ENCODE peak calls at places on chromosome 17, in eight cellular contexts. One of them, this sample, is unnamed.

GRCh38 chr17:17342242-17342945 is 39.2 kb downstream of the NT5M start:
- DNase-seq in choroid plexus epithelial cell: no peak
- DNase-seq in fibroblast of pulmonary artery: no peak
- DNase-seq in sigmoid colon: no peak
- DNase-seq in WERI-Rb-1: no peak
- DNase-seq in OCI-LY7: no peak
- DNase-seq in fibroblast of lung: no peak
- DNase-seq in lower lobe of right lung: no peak
- DNase-seq in this sample: no peak

GRCh38 chr17:75552847-75553552 is 27.5 kb downstream of the LLGL2 start:
- DNase-seq in OCI-LY7: no peak
- DNase-seq in fibroblast of pulmonary artery: peak
- DNase-seq in lower lobe of right lung: no peak
- DNase-seq in sigmoid colon: no peak
- DNase-seq in WERI-Rb-1: no peak
- DNase-seq in choroid plexus epithelial cell: no peak
- DNase-seq in fibroblast of lung: no peak
- DNase-seq in this sample: no peak

GRCh38 chr17:27236710-27237315 is 57.1 kb upstream of the WSB1 start:
- DNase-seq in fibroblast of pulmonary artery: peak
- DNase-seq in sigmoid colon: peak
- DNase-seq in lower lobe of right lung: no peak
- DNase-seq in WERI-Rb-1: peak
- DNase-seq in OCI-LY7: peak
- DNase-seq in fibroblast of lung: peak
- DNase-seq in choroid plexus epithelial cell: peak
- DNase-seq in this sample: peak

GRCh38 chr17:59427996-59428395 is 96.5 kb downstream of the YPEL2 start:
- DNase-seq in lower lobe of right lung: no peak
- DNase-seq in choroid plexus epithelial cell: peak
- DNase-seq in sigmoid colon: peak
- DNase-seq in fibroblast of lung: no peak
- DNase-seq in fibroblast of pulmonary artery: peak
- DNase-seq in WERI-Rb-1: no peak
- DNase-seq in OCI-LY7: no peak
- DNase-seq in this sample: no peak

GRCh38 chr17:51722994-51723393 is 435.5 kb downstream of the CA10 start:
- DNase-seq in lower lobe of right lung: no peak
- DNase-seq in WERI-Rb-1: no peak
- DNase-seq in fibroblast of lung: no peak
- DNase-seq in OCI-LY7: no peak
- DNase-seq in choroid plexus epithelial cell: no peak
- DNase-seq in fibroblast of pulmonary artery: no peak
- DNase-seq in sigmoid colon: no peak
- DNase-seq in this sample: no peak

GRCh38 chr17:74691151-74691550 is 21.6 kb downstream of the CD300LF start:
- DNase-seq in lower lobe of right lung: no peak
- DNase-seq in OCI-LY7: no peak
- DNase-seq in sigmoid colon: peak
- DNase-seq in fibroblast of pulmonary artery: no peak
- DNase-seq in choroid plexus epithelial cell: no peak
- DNase-seq in fibroblast of lung: no peak
- DNase-seq in WERI-Rb-1: peak
- DNase-seq in this sample: no peak

GRCh38 chr17:48539177-48539576 is 5.7 kb downstream of the HOXB2 start:
- DNase-seq in OCI-LY7: no peak
- DNase-seq in choroid plexus epithelial cell: no peak
- DNase-seq in fibroblast of lung: peak
- DNase-seq in lower lobe of right lung: no peak
- DNase-seq in WERI-Rb-1: no peak
- DNase-seq in sigmoid colon: no peak
- DNase-seq in fibroblast of pulmonary artery: peak
- DNase-seq in this sample: no peak

GRCh38 chr17:79497949-79498348 is 112.9 kb downstream of the RBFOX3 start:
- DNase-seq in choroid plexus epithelial cell: no peak
- DNase-seq in sigmoid colon: no peak
- DNase-seq in OCI-LY7: no peak
- DNase-seq in lower lobe of right lung: no peak
- DNase-seq in WERI-Rb-1: no peak
- DNase-seq in fibroblast of lung: no peak
- DNase-seq in fibroblast of pulmonary artery: no peak
- DNase-seq in this sample: no peak

GRCh38 chr17:49299996-49300395 is 62.1 kb downstream of the ZNF652 start:
- DNase-seq in fibroblast of lung: no peak
- DNase-seq in lower lobe of right lung: no peak
- DNase-seq in sigmoid colon: no peak
- DNase-seq in choroid plexus epithelial cell: no peak
- DNase-seq in OCI-LY7: no peak
- DNase-seq in fibroblast of pulmonary artery: no peak
- DNase-seq in WERI-Rb-1: no peak
- DNase-seq in this sample: no peak

GRCh38 chr17:2593846-2594656 is 597 bp downstream of the PAFAH1B1 start:
- DNase-seq in fibroblast of lung: peak
- DNase-seq in fibroblast of pulmonary artery: peak
- DNase-seq in OCI-LY7: peak
- DNase-seq in sigmoid colon: peak
- DNase-seq in lower lobe of right lung: peak
- DNase-seq in choroid plexus epithelial cell: peak
- DNase-seq in WERI-Rb-1: peak
- DNase-seq in this sample: peak

GRCh38 chr17:2594657-2595085 is 1.2 kb downstream of the PAFAH1B1 start:
- DNase-seq in OCI-LY7: no peak
- DNase-seq in fibroblast of pulmonary artery: no peak
- DNase-seq in choroid plexus epithelial cell: no peak
- DNase-seq in sigmoid colon: no peak
- DNase-seq in WERI-Rb-1: no peak
- DNase-seq in lower lobe of right lung: no peak
- DNase-seq in fibroblast of lung: no peak
- DNase-seq in this sample: no peak

GRCh38 chr17:2591040-2591640 is 2.3 kb upstream of the PAFAH1B1 start:
- DNase-seq in choroid plexus epithelial cell: no peak
- DNase-seq in WERI-Rb-1: no peak
- DNase-seq in fibroblast of lung: no peak
- DNase-seq in sigmoid colon: no peak
- DNase-seq in lower lobe of right lung: no peak
- DNase-seq in OCI-LY7: no peak
- DNase-seq in fibroblast of pulmonary artery: no peak
- DNase-seq in this sample: no peak

GRCh38 chr17:2595200-2595599 is 1.7 kb downstream of the PAFAH1B1 start:
- DNase-seq in lower lobe of right lung: no peak
- DNase-seq in choroid plexus epithelial cell: no peak
- DNase-seq in fibroblast of lung: no peak
- DNase-seq in WERI-Rb-1: no peak
- DNase-seq in OCI-LY7: peak
- DNase-seq in fibroblast of pulmonary artery: no peak
- DNase-seq in sigmoid colon: no peak
- DNase-seq in this sample: no peak

GRCh38 chr17:2592974-2593845 is at the start of gene PAFAH1B1:
- DNase-seq in WERI-Rb-1: peak
- DNase-seq in sigmoid colon: peak
- DNase-seq in fibroblast of pulmonary artery: peak
- DNase-seq in lower lobe of right lung: peak
- DNase-seq in fibroblast of lung: peak
- DNase-seq in OCI-LY7: peak
- DNase-seq in choroid plexus epithelial cell: peak
- DNase-seq in this sample: peak
- TF ChIP-seq CTCF in WERI-Rb-1: no peak
- TF ChIP-seq CTCF in sigmoid colon: no peak
- TF ChIP-seq CTCF in fibroblast of pulmonary artery: no peak
- TF ChIP-seq CTCF in lower lobe of right lung: peak
- TF ChIP-seq CTCF in fibroblast of lung: peak
- TF ChIP-seq CTCF in OCI-LY7: peak
- TF ChIP-seq CTCF in choroid plexus epithelial cell: no peak
- TF ChIP-seq CTCF in this sample: no peak

GRCh38 chr17:66299721-66300120 is 2.7 kb upstream of the PRKCA start:
- DNase-seq in fibroblast of pulmonary artery: peak
- DNase-seq in OCI-LY7: no peak
- DNase-seq in lower lobe of right lung: no peak
- DNase-seq in sigmoid colon: no peak
- DNase-seq in WERI-Rb-1: no peak
- DNase-seq in fibroblast of lung: peak
- DNase-seq in choroid plexus epithelial cell: no peak
- DNase-seq in this sample: no peak

GRCh38 chr17:66302761-66303626 is 581 bp downstream of the PRKCA start:
- DNase-seq in OCI-LY7: peak
- DNase-seq in lower lobe of right lung: peak
- DNase-seq in fibroblast of pulmonary artery: peak
- DNase-seq in sigmoid colon: peak
- DNase-seq in WERI-Rb-1: peak
- DNase-seq in choroid plexus epithelial cell: peak
- DNase-seq in fibroblast of lung: peak
- DNase-seq in this sample: no peak

GRCh38 chr17:66301864-66302741 is at the start of gene PRKCA:
- DNase-seq in sigmoid colon: peak
- DNase-seq in fibroblast of pulmonary artery: peak
- DNase-seq in choroid plexus epithelial cell: peak
- DNase-seq in OCI-LY7: peak
- DNase-seq in WERI-Rb-1: peak
- DNase-seq in lower lobe of right lung: peak
- DNase-seq in fibroblast of lung: peak
- DNase-seq in this sample: no peak

GRCh38 chr17:66301418-66301863 is 972 bp upstream of the PRKCA start:
- DNase-seq in sigmoid colon: no peak
- DNase-seq in WERI-Rb-1: no peak
- DNase-seq in fibroblast of lung: no peak
- DNase-seq in OCI-LY7: peak
- DNase-seq in fibroblast of pulmonary artery: no peak
- DNase-seq in lower lobe of right lung: no peak
- DNase-seq in choroid plexus epithelial cell: no peak
- DNase-seq in this sample: no peak

DNA sequence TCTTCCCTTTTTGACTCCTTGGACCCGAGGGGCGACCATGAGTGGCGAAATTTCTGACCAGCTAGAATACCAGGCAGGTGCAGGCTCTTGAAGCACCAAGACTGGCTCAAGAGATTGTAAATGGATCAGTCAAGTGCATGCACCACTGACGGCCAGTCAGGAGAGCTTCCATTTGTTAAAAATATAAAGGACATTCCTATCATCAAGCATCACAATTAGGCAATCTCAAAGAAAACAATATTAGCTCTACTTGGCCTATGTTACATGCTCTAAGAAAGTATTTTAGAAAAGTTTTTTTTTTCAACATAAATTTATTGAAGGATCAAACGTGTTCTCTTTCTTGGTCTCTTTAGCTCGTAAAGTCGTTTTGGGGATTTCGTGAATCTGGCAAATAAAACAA is 1.5 kb upstream of the PRKCA start:
- DNase-seq in OCI-LY7: no peak
- DNase-seq in lower lobe of right lung: no peak
- DNase-seq in fibroblast of pulmonary artery: peak
- DNase-seq in choroid plexus epithelial cell: peak
- DNase-seq in WERI-Rb-1: no peak
- DNase-seq in fibroblast of lung: no peak
- DNase-seq in sigmoid colon: no peak
- DNase-seq in this sample: no peak
- H3K4me3 ChIP-seq in OCI-LY7: peak
- H3K4me3 ChIP-seq in lower lobe of right lung: no peak
- H3K4me3 ChIP-seq in fibroblast of pulmonary artery: no peak
- H3K4me3 ChIP-seq in choroid plexus epithelial cell: no peak
- H3K4me3 ChIP-seq in WERI-Rb-1: no peak
- H3K4me3 ChIP-seq in fibroblast of lung: no peak
- H3K4me3 ChIP-seq in sigmoid colon: peak
- H3K4me3 ChIP-seq in this sample: peak

GRCh38 chr17:44257815-44258750 is 9.9 kb downstream of the SLC4A1 start:
- DNase-seq in WERI-Rb-1: no peak
- DNase-seq in choroid plexus epithelial cell: no peak
- DNase-seq in sigmoid colon: no peak
- DNase-seq in OCI-LY7: no peak
- DNase-seq in fibroblast of pulmonary artery: no peak
- DNase-seq in fibroblast of lung: no peak
- DNase-seq in lower lobe of right lung: no peak
- DNase-seq in this sample: no peak

GRCh38 chr17:44260296-44260695 is 7.6 kb downstream of the SLC4A1 start:
- DNase-seq in fibroblast of lung: no peak
- DNase-seq in OCI-LY7: no peak
- DNase-seq in WERI-Rb-1: no peak
- DNase-seq in fibroblast of pulmonary artery: no peak
- DNase-seq in sigmoid colon: no peak
- DNase-seq in lower lobe of right lung: no peak
- DNase-seq in choroid plexus epithelial cell: no peak
- DNase-seq in this sample: no peak

GRCh38 chr17:44255915-44256314 is 12.0 kb downstream of the SLC4A1 start:
- DNase-seq in choroid plexus epithelial cell: no peak
- DNase-seq in lower lobe of right lung: no peak
- DNase-seq in OCI-LY7: no peak
- DNase-seq in WERI-Rb-1: no peak
- DNase-seq in sigmoid colon: no peak
- DNase-seq in fibroblast of lung: no peak
- DNase-seq in fibroblast of pulmonary artery: no peak
- DNase-seq in this sample: no peak

GRCh38 chr17:44256671-44257070 is 11.3 kb downstream of the SLC4A1 start:
- DNase-seq in WERI-Rb-1: no peak
- DNase-seq in fibroblast of pulmonary artery: no peak
- DNase-seq in lower lobe of right lung: no peak
- DNase-seq in choroid plexus epithelial cell: no peak
- DNase-seq in sigmoid colon: no peak
- DNase-seq in OCI-LY7: no peak
- DNase-seq in fibroblast of lung: no peak
- DNase-seq in this sample: no peak

DNA sequence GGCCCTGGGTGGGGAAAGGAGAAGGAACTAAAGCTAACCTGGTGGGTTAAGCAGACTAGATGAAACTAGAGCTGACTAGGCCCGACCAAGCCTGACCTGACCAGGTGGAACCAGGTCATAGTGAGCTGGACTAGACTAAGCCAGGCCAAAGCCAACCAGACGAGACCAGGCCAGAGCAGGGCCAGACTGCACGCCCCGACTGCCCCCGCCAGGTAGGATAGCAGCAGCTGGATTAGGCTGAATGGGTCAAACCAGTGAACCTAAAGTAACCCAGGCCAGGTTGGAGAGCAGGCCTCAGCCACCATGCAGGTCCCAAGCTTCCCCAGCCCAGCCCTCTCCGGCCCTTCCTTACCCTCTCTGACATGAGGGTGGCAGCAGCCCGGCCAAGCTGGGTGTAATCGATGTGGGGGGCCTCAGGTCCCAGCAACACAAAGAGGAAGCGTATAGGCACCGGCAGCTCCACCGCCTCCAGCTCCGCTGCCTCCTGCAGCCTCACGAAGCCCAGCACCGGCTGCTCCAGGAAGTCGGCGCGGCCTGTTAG is 9.1 kb downstream of the SLC4A1 start:
- DNase-seq in fibroblast of pulmonary artery: no peak
- DNase-seq in OCI-LY7: no peak
- DNase-seq in sigmoid colon: no peak
- DNase-seq in fibroblast of lung: no peak
- DNase-seq in lower lobe of right lung: no peak
- DNase-seq in WERI-Rb-1: peak
- DNase-seq in choroid plexus epithelial cell: no peak
- DNase-seq in this sample: no peak
- TF ChIP-seq CTCF in fibroblast of pulmonary artery: no peak
- TF ChIP-seq CTCF in OCI-LY7: no peak
- TF ChIP-seq CTCF in sigmoid colon: no peak
- TF ChIP-seq CTCF in fibroblast of lung: no peak
- TF ChIP-seq CTCF in lower lobe of right lung: no peak
- TF ChIP-seq CTCF in WERI-Rb-1: no peak
- TF ChIP-seq CTCF in choroid plexus epithelial cell: no peak
- TF ChIP-seq CTCF in this sample: no peak

DNA sequence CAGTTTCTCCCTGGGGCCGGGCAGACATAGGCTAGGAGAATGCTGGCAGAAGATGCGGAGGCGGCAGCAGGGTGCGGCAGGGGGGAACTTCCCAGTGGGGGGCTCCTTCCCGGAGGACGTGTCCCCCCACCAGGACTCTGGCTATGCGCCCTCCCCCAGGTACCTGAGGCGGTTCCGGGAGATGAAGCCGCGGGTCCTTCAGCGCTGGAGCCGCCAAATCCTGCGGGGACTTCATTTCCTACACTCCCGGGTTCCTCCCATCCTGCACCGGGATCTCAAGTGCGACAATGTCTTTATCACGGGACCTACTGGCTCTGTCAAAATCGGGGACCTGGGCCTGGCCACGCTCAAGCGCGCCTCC is 3.3 kb downstream of the WNK4 start:
- DNase-seq in WERI-Rb-1: no peak
- DNase-seq in fibroblast of pulmonary artery: no peak
- DNase-seq in OCI-LY7: no peak
- DNase-seq in fibroblast of lung: no peak
- DNase-seq in lower lobe of right lung: no peak
- DNase-seq in choroid plexus epithelial cell: no peak
- DNase-seq in sigmoid colon: no peak
- DNase-seq in this sample: no peak
- H3K4me3 ChIP-seq in WERI-Rb-1: no peak
- H3K4me3 ChIP-seq in fibroblast of pulmonary artery: no peak
- H3K4me3 ChIP-seq in OCI-LY7: no peak
- H3K4me3 ChIP-seq in fibroblast of lung: no peak
- H3K4me3 ChIP-seq in lower lobe of right lung: no peak
- H3K4me3 ChIP-seq in choroid plexus epithelial cell: no peak
- H3K4me3 ChIP-seq in sigmoid colon: no peak
- H3K4me3 ChIP-seq in this sample: no peak